ENCODE peak calls at places on chromosomes 11 and 22, in five cellular contexts. W, N, Q, I and M are unnamed samples.

GRCh38 chr11:5736396-5736795 is at the start of gene OR56B1:
- DNase-seq in W (no peak), N (no peak), Q (no peak), I (no peak), M (no peak)

GRCh38 chr22:42280836-42281235 is 10.4 kb upstream of the TCF20 start:
- DNase-seq in W (no peak), N (no peak), Q (peak), I (no peak), M (no peak)

GRCh38 chr11:44868455-44869421 is 81.9 kb downstream of the TP53I11 start:
- DNase-seq in W (no peak), N (no peak), Q (no peak), I (no peak), M (no peak)

GRCh38 chr11:110373061-110373702 is 56.6 kb upstream of the FDX1 start:
- DNase-seq in W (no peak), N (no peak), Q (no peak), I (no peak), M (no peak)

GRCh38 chr11:77147668-77148321 is 19.7 kb downstream of the MYO7A start:
- DNase-seq in W (peak), N (peak), Q (no peak), I (no peak), M (peak)

GRCh38 chr11:76380161-76380976 is 563 bp downstream of the THAP12 start:
- DNase-seq in W (peak), N (no peak), Q (peak), I (peak), M (peak)

GRCh38 chr22:42685941-42686666 is 34.6 kb downstream of the A4GALT start:
- DNase-seq in W (peak), N (peak), Q (no peak), I (peak), M (no peak)

GRCh38 chr11:7964873-7965272 is 374 bp downstream of the NLRP10 start:
- DNase-seq in W (no peak), N (no peak), Q (no peak), I (no peak), M (no peak)

GRCh38 chr22:49735411-49736311 is 92.0 kb downstream of the BRD1 start:
- DNase-seq in W (no peak), N (peak), Q (no peak), I (peak), M (peak)

GRCh38 chr22:31995046-31995445 is 48.0 kb upstream of the SLC5A1 start:
- DNase-seq in W (no peak), N (no peak), Q (no peak), I (no peak), M (no peak)

DNA sequence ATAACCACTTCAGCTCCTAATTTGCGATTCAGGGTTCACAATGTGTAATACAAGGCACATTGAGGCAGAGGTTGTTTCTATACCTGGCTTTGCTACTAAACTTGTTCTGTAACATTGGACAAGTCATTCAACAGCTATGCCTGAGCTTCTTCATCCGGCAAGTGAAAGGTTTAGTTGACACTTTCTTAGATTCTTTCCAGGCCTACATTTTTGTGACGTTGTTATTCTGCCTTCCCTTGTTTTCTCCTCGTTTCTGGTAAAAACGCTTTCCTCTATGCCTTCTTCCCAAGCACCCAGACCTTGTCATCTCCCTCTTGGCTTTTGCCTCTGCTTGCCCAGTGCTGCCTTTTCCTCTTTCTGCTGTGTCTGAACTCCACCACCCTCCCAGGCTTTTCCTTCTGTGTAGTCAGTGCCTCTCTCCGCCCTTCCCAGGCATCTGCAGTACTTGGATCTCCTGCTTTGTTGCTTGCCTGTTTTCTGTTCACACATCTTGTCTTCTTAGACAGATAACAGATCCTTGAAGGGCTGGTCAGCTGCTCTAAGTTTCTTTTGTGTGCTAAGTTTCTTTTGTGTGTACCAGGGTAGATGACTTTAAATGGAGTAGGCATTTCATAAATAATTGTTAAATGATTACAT is 1.4 kb upstream of the AMOTL1 start:
- DNase-seq in W (no peak), N (no peak), Q (no peak), I (no peak), M (no peak)
- TF ChIP-seq EP300 in W (peak), N (no peak), Q (no peak), I (no peak), M (no peak)

GRCh38 chr11:47583844-47584243 is 2.6 kb upstream of the FAM180B start:
- DNase-seq in W (no peak), N (no peak), Q (no peak), I (no peak), M (no peak)
- H3K4me3 ChIP-seq in W (no peak), N (no peak), Q (no peak), I (no peak), M (no peak)

GRCh38 chr22:45407793-45408192 is 5.6 kb downstream of the SMC1B start:
- DNase-seq in W (no peak), N (no peak), Q (no peak), I (no peak), M (no peak)

GRCh38 chr22:45418056-45418769 is 4.7 kb downstream of the RIBC2 start:
- DNase-seq in W (no peak), N (no peak), Q (no peak), I (no peak), M (no peak)

GRCh38 chr22:45418770-45419138 is 5.3 kb downstream of the RIBC2 start:
- DNase-seq in W (no peak), N (no peak), Q (no peak), I (no peak), M (no peak)

GRCh38 chr22:45413013-45413367 is 409 bp downstream of the SMC1B start:
- DNase-seq in W (no peak), N (no peak), Q (no peak), I (no peak), M (no peak)

DNA sequence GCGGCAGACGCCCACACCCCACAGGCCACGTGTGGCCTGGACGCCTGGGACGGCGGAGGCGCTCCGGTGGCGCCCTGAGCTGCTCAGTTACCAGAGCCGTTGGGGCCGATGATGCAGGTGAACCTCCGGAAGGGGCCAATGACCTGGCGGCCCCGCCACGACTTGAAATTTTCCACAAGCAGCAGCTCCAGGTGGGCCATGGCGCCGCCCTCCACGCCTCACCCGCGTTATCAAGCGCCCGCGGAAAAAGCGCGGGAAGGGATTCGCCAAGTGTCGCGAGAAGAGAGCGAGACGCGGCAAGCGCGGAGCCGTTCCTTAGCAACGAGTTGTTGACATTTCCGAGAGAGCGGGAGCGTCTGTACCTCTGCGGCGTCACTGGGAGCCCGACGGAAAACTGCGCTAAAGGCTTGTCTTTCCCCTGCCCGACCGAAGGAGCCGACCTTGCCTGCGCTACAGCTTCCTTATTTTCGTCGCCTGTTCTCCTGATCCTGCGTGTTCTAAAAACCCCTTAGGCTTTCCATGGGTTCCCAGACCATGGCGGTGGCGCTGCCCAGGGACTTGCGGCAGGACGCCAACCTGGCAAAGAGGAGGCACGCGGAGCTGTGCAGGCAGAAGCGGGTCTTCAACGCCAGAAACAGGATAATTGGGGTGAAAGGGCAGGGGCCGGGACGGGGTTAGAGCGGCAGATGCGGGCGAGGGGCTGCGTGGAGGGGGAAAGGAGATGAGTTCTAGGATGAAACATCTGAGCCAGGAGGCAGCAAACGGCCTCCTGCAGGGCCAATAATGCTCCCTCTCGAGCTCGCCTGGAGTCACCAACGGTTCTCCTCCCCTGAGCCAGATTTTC is at the start of the genes RIBC2 and SMC1B:
- DNase-seq in W (peak), N (peak), Q (peak), I (no peak), M (peak)
- TF ChIP-seq CTCF in W (no peak), N (no peak), Q (no peak), I (no peak), M (no peak)

GRCh38 chr11:35364101-35364780 is 55.1 kb downstream of the SLC1A2 start:
- DNase-seq in W (peak), N (peak), Q (peak), I (no peak), M (peak)
- TF ChIP-seq EP300 in W (no peak), N (peak), Q (no peak), I (no peak), M (no peak)

GRCh38 chr22:22506736-22507135 is 1.8 kb downstream of the ZNF280B start:
- DNase-seq in W (no peak), N (no peak), Q (no peak), I (no peak), M (no peak)

GRCh38 chr22:22513619-22514018 is 5.1 kb upstream of the ZNF280B start:
- DNase-seq in W (no peak), N (no peak), Q (no peak), I (no peak), M (no peak)

GRCh38 chr22:22508274-22509176 is at the start of gene ZNF280B:
- DNase-seq in W (peak), N (peak), Q (peak), I (peak), M (peak)

DNA sequence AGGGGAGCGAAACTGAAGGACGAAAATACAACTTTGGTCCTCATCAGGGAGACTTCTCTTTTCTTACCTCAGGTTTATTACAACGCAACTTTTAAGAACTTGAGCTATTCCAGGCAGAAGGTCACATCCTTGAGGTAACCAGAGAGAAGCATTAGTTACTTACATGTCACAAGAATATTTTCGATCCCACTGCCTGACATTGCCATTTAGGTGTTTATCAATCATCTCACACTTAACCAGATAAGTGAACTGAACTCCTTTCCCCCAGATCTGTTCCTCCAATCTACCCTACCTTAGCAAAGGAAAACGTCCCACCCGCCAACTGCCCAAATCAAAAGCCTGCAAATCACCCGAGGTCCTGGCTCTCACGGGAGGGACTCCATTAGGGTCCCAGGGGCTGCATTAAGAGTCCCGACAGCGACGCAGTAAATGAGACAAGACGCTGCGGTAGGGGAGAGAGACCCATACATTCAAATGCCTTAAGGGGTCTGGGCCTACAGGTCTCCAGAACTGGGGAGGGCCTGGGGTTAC is 734 bp downstream of the ZNF280B start:
- DNase-seq in W (no peak), N (no peak), Q (no peak), I (no peak), M (no peak)
- H3K4me3 ChIP-seq in W (peak), N (peak), Q (peak), I (peak), M (peak)